ENCODE peak calls at places on chromosome 18, in six cellular contexts. W, A, O, I, F and C are unnamed samples.

GRCh38 chr18:1133541-1133940 is 228.9 kb downstream of the ADCYAP1 start:
- DNase-seq in A (no peak), O (no peak), I (no peak), W (no peak), F (no peak), C (no peak)

GRCh38 chr18:40380657-40381441 is 1574.2 kb upstream of the PIK3C3 start:
- DNase-seq in A (no peak), F (peak), I (no peak), W (no peak), O (no peak), C (no peak)

GRCh38 chr18:34710430-34711386 is 610 bp downstream of the DTNA start:
- DNase-seq in I (no peak), A (peak), W (no peak), F (peak), O (no peak), C (no peak)

GRCh38 chr18:10927980-10928605 is 221.3 kb downstream of the PIEZO2 start:
- DNase-seq in F (peak), I (no peak), O (no peak), W (no peak), A (peak), C (no peak)

GRCh38 chr18:7174359-7175107 is 56.4 kb upstream of the LRRC30 start:
- DNase-seq in W (no peak), A (peak), F (peak), I (no peak), O (no peak), C (no peak)

GRCh38 chr18:22032392-22032961 is 136.9 kb upstream of the GATA6 start:
- DNase-seq in A (peak), F (peak), I (no peak), W (no peak), O (no peak), C (no peak)

GRCh38 chr18:62128157-62128556 is 58.7 kb downstream of the PIGN start:
- DNase-seq in A (peak), I (no peak), O (no peak), F (peak), W (no peak), C (no peak)

GRCh38 chr18:45521777-45522176 is 93.5 kb upstream of the SLC14A2 start:
- DNase-seq in A (peak), O (no peak), F (peak), I (no peak), W (no peak), C (no peak)

GRCh38 chr18:74496508-74497307 is 545 bp downstream of the CNDP2 start:
- DNase-seq in A (peak), W (peak), O (peak), I (no peak), F (peak), C (no peak)

GRCh38 chr18:61731693-61732376 is 161.0 kb downstream of the RNF152 start:
- DNase-seq in O (no peak), W (no peak), A (peak), I (no peak), F (peak), C (no peak)

GRCh38 chr18:34493099-34493544 is 217.0 kb upstream of the DTNA start:
- DNase-seq in A (peak), F (peak), O (peak), W (peak), I (no peak), C (no peak)

GRCh38 chr18:78242307-78242643 is 737.3 kb upstream of the SALL3 start:
- DNase-seq in A (peak), O (peak), F (peak), W (no peak), I (no peak), C (no peak)

GRCh38 chr18:22271030-22271429 is 101.6 kb downstream of the GATA6 start:
- DNase-seq in O (no peak), F (no peak), I (no peak), A (no peak), W (no peak), C (no peak)

GRCh38 chr18:5556317-5556974 is 12.6 kb upstream of the EPB41L3 start:
- DNase-seq in A (peak), W (no peak), I (no peak), O (no peak), F (peak), C (no peak)

GRCh38 chr18:10490401-10491289 is 35.2 kb upstream of the NAPG start:
- DNase-seq in O (no peak), F (no peak), A (no peak), I (peak), W (no peak), C (peak)

GRCh38 chr18:75360206-75360605 is 67.3 kb downstream of the SMIM21 start:
- DNase-seq in A (no peak), W (no peak), F (no peak), I (no peak), O (no peak), C (no peak)

GRCh38 chr18:57428221-57429150 is 6.7 kb upstream of the ONECUT2 start:
- DNase-seq in I (no peak), F (peak), O (no peak), A (no peak), W (no peak), C (no peak)

GRCh38 chr18:55907352-55908045 is 319.5 kb upstream of the TCF4 start:
- DNase-seq in I (no peak), O (no peak), W (no peak), F (peak), A (peak), C (no peak)

GRCh38 chr18:55246278-55246677 is 287.0 kb upstream of the CCDC68 start:
- DNase-seq in A (no peak), I (no peak), W (no peak), O (no peak), F (no peak), C (no peak)

GRCh38 chr18:34729264-34729663 is 19.2 kb downstream of the DTNA start:
- DNase-seq in O (no peak), I (no peak), W (no peak), A (peak), F (peak), C (no peak)

GRCh38 chr18:78873916-78874505 is 105.6 kb upstream of the SALL3 start:
- DNase-seq in A (no peak), F (peak), W (no peak), O (no peak), I (no peak), C (no peak)

GRCh38 chr18:52341617-52342381 is 1.8 kb downstream of the DCC start:
- DNase-seq in F (peak), A (no peak), I (no peak), W (no peak), O (no peak), C (no peak)

GRCh38 chr18:23572570-23572969 is 13.7 kb downstream of the NPC1 start:
- DNase-seq in A (no peak), F (no peak), I (no peak), W (no peak), O (no peak), C (no peak)

GRCh38 chr18:52499646-52500045 is 159.6 kb downstream of the DCC start:
- DNase-seq in O (no peak), A (no peak), I (no peak), W (no peak), F (no peak), C (no peak)

GRCh38 chr18:10354241-10354811 is 100.1 kb upstream of the APCDD1 start:
- DNase-seq in A (peak), W (no peak), O (no peak), I (no peak), F (peak), C (no peak)

GRCh38 chr18:63314062-63314790 is 5.3 kb downstream of the BCL2 start:
- DNase-seq in A (no peak), F (no peak), I (no peak), W (no peak), O (no peak), C (no peak)

GRCh38 chr18:7608798-7609197 is 41.7 kb downstream of the PTPRM start:
- DNase-seq in I (no peak), O (no peak), F (peak), A (peak), W (no peak), C (no peak)

GRCh38 chr18:21243041-21243431 is 1.0 kb downstream of the GREB1L start:
- DNase-seq in A (peak), O (no peak), I (no peak), W (no peak), F (peak), C (no peak)

GRCh38 chr18:24395049-24395780 is 2.4 kb downstream of the OSBPL1A start:
- DNase-seq in O (no peak), F (peak), A (no peak), W (no peak), I (no peak), C (no peak)

GRCh38 chr18:67597759-67598158 is 81.2 kb upstream of the DSEL start:
- DNase-seq in W (no peak), F (no peak), A (no peak), O (no peak), I (no peak), C (no peak)

GRCh38 chr18:30971338-30971956 is 71.1 kb downstream of the DSC3 start:
- DNase-seq in I (peak), A (peak), F (peak), W (no peak), O (no peak), C (no peak)

GRCh38 chr18:6886931-6887330 is 157.4 kb downstream of the ARHGAP28 start:
- DNase-seq in W (no peak), A (no peak), I (no peak), O (no peak), F (no peak), C (no peak)

GRCh38 chr18:70015127-70015526 is 67.5 kb upstream of the CD226 start:
- DNase-seq in I (no peak), W (no peak), A (no peak), O (no peak), F (no peak), C (no peak)

GRCh38 chr18:2971741-2972552 is 41.0 kb downstream of the LPIN2 start:
- DNase-seq in O (peak), I (no peak), W (peak), F (peak), A (no peak), C (peak)

GRCh38 chr18:39635966-39636365 is 2070.4 kb upstream of the CELF4 start:
- DNase-seq in O (no peak), I (no peak), W (no peak), F (peak), A (peak), C (no peak)

GRCh38 chr18:58205087-58205779 is 161.2 kb downstream of the NEDD4L start:
- DNase-seq in F (peak), W (no peak), I (no peak), O (no peak), A (peak), C (no peak)

GRCh38 chr18:62937065-62937464 is 221.7 kb downstream of the PHLPP1 start:
- DNase-seq in A (peak), O (no peak), I (no peak), W (no peak), F (peak), C (no peak)

GRCh38 chr18:77043541-77044280 is 88.9 kb downstream of the MBP start:
- DNase-seq in I (no peak), O (no peak), F (no peak), A (no peak), W (no peak), C (no peak)

GRCh38 chr18:77046409-77046808 is 86.2 kb downstream of the MBP start:
- DNase-seq in A (no peak), F (no peak), I (no peak), O (no peak), W (no peak), C (no peak)

GRCh38 chr18:77046994-77047393 is 85.6 kb downstream of the MBP start:
- DNase-seq in A (no peak), O (no peak), F (no peak), W (no peak), I (no peak), C (no peak)

GRCh38 chr18:77044866-77045664 is 87.5 kb downstream of the MBP start:
- DNase-seq in W (no peak), I (no peak), A (no peak), O (no peak), F (no peak), C (no peak)

DNA sequence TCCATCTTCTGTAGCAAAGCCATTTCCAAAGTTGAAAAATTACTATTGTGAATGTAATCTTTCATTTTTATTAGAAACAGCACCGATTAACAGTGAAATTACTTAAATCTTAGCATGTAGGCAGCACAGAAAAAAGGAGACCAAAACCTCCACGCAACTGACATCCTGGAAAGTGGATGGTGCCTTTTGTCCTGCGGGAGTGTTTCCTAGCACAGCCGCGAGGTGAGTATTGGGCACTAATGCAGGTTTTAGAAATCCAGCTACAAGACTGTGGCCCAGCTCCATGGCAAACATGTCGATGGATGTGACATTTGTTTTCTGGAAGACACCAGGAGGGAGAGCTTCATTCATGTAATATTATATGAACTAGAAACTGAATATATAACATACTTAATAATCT is 86.9 kb downstream of the MBP start:
- DNase-seq in I (no peak), A (no peak), F (no peak), O (no peak), W (no peak), C (no peak)
- H3K27ac ChIP-seq in I (no peak), A (no peak), F (no peak), O (no peak), W (no peak), C (no peak)

GRCh38 chr18:48769006-48769646 is 181.6 kb downstream of the SMAD7 start:
- DNase-seq in A (no peak), I (no peak), W (no peak), F (no peak), O (no peak), C (no peak)
- H3K27ac ChIP-seq in A (no peak), I (no peak), W (no peak), F (no peak), O (peak), C (no peak)

DNA sequence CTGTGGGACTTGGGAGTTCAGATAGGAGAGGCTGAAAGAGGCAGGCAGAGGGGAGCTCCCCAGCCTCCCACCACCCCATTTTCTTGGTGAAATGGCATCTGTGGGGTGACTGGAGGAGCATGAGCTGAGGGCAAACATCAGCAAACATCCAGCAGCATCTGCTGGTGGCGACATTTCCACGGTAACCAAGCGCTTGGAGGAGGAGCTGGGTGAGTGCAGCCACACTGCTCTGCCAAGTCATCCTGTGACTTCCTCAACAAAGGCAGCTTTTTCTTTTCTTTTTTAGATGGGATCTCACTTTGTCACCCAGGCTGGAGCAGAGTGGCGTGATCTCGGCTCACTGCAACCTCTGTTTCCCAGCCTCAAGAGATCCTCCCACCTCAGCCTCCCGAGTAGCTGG is 5.6 kb downstream of the TXNL4A start:
- DNase-seq in A (peak), F (peak), O (no peak), W (no peak), I (peak), C (no peak)
- H3K27ac ChIP-seq in A (no peak), F (no peak), O (no peak), W (peak), I (peak), C (no peak)

GRCh38 chr18:51066273-51066672 is 36.3 kb downstream of the SMAD4 start:
- DNase-seq in A (peak), O (no peak), F (peak), I (no peak), W (no peak), C (no peak)
- H3K27ac ChIP-seq in A (no peak), O (no peak), F (no peak), I (no peak), W (no peak), C (no peak)